ENCODE peak calls at places on chromosome 18, in seven cellular contexts. N is NCI-H1694; B is GM20000; Q is naive thymus-derived CD8-positive, alpha-beta T cell; I is B cell; K is ureter; Y is non-pigmented ciliary epithelial cell. W is an unnamed sample.

GRCh38 chr18:76564117-76564516 is 69.1 kb upstream of the ZNF516 start:
- DNase-seq in N (no peak), Q (no peak), K (no peak), Y (peak), B (no peak), I (no peak), W (no peak)

GRCh38 chr18:79250236-79250993 is 145.3 kb upstream of the NFATC1 start:
- DNase-seq in B (no peak), K (no peak), Y (no peak), N (no peak), Q (no peak), I (no peak), W (no peak)

GRCh38 chr18:48662021-48662661 is 123.3 kb downstream of the CTIF start:
- DNase-seq in B (no peak), Q (no peak), N (no peak), I (no peak), Y (no peak), K (no peak), W (no peak)

GRCh38 chr18:61988100-61988499 is 95.3 kb upstream of the RNF152 start:
- DNase-seq in Y (no peak), N (no peak), K (no peak), Q (no peak), B (no peak), I (no peak), W (no peak)

GRCh38 chr18:3508576-3509559 is 58.9 kb downstream of the TGIF1 start:
- DNase-seq in B (no peak), Y (no peak), I (no peak), K (no peak), N (no peak), Q (no peak), W (no peak)

GRCh38 chr18:44520981-44521672 is 159.6 kb upstream of the SETBP1 start:
- DNase-seq in Q (no peak), N (no peak), Y (no peak), I (no peak), K (no peak), B (no peak), W (no peak)

GRCh38 chr18:23283933-23284430 is 148.7 kb downstream of the CABLES1 start:
- DNase-seq in K (no peak), Q (no peak), I (no peak), B (no peak), N (no peak), Y (no peak), W (no peak)

GRCh38 chr18:61637905-61638304 is 254.9 kb downstream of the RNF152 start:
- DNase-seq in B (no peak), Y (no peak), Q (no peak), I (no peak), N (no peak), K (no peak), W (no peak)

GRCh38 chr18:8506251-8507049 is 102.8 kb upstream of the RAB12 start:
- DNase-seq in I (no peak), K (no peak), Q (no peak), B (no peak), Y (no peak), N (no peak), W (no peak)

GRCh38 chr18:45663646-45664045 is 48.4 kb downstream of the SLC14A2 start:
- DNase-seq in B (no peak), I (no peak), Q (no peak), Y (no peak), N (no peak), K (no peak), W (no peak)

GRCh38 chr18:59575995-59576394 is 121.2 kb downstream of the CCBE1 start:
- DNase-seq in Q (no peak), K (no peak), N (no peak), B (no peak), Y (no peak), I (no peak), W (no peak)

GRCh38 chr18:25923193-25923592 is 167.2 kb downstream of the SS18 start:
- DNase-seq in K (no peak), Y (no peak), B (no peak), Q (no peak), N (no peak), I (no peak), W (no peak)

GRCh38 chr18:27136208-27136535 is 48.9 kb downstream of the CHST9 start:
- DNase-seq in Q (no peak), N (no peak), I (no peak), Y (peak), B (no peak), K (no peak), W (no peak)

GRCh38 chr18:24027156-24027555 is 12.6 kb downstream of the TTC39C start:
- DNase-seq in I (no peak), N (no peak), Q (no peak), B (no peak), Y (no peak), K (peak), W (no peak)

GRCh38 chr18:50729326-50729725 is 90.5 kb downstream of the MRO start:
- DNase-seq in Y (no peak), I (no peak), B (no peak), Q (no peak), N (no peak), K (no peak), W (no peak)

W was measured in T-cell.